ENCODE peak calls at places on chromosomes 2 and 18, in five cellular contexts. One of them, this sample, is unnamed. For H3K27me3, the result is how much of the 10 kb centered on the place peaks cover.

GRCh38 chr2:102669401-102669800 is 50.0 kb downstream of the SLC9A2 start:
- DNase-seq in endodermal cell: no peak
- DNase-seq in heart right ventricle: no peak
- DNase-seq in body of pancreas: no peak
- DNase-seq in astrocyte: no peak
- DNase-seq in this sample: no peak

GRCh38 chr18:14930076-14930475 is 182.1 kb downstream of the ANKRD30B start:
- DNase-seq in heart right ventricle: no peak
- DNase-seq in astrocyte: no peak
- DNase-seq in endodermal cell: no peak
- DNase-seq in body of pancreas: no peak
- DNase-seq in this sample: no peak

GRCh38 chr2:221994926-221995325 is 303.9 kb downstream of the PAX3 start:
- DNase-seq in body of pancreas: no peak
- DNase-seq in endodermal cell: no peak
- DNase-seq in astrocyte: no peak
- DNase-seq in heart right ventricle: no peak
- DNase-seq in this sample: no peak

GRCh38 chr2:1781291-1782080 is 37.2 kb upstream of the PXDN start:
- DNase-seq in astrocyte: peak
- DNase-seq in body of pancreas: no peak
- DNase-seq in heart right ventricle: no peak
- DNase-seq in endodermal cell: peak
- DNase-seq in this sample: no peak

GRCh38 chr2:216551234-216551633 is 52.6 kb downstream of the RPL37A start:
- DNase-seq in heart right ventricle: no peak
- DNase-seq in body of pancreas: no peak
- DNase-seq in astrocyte: peak
- DNase-seq in endodermal cell: no peak
- DNase-seq in this sample: no peak

GRCh38 chr2:1556776-1557466 is 143.7 kb downstream of the TPO start:
- DNase-seq in astrocyte: peak
- DNase-seq in endodermal cell: no peak
- DNase-seq in body of pancreas: no peak
- DNase-seq in heart right ventricle: no peak
- DNase-seq in this sample: no peak

GRCh38 chr18:46311491-46311890 is 207.3 kb downstream of the HAUS1 start:
- DNase-seq in astrocyte: no peak
- DNase-seq in body of pancreas: no peak
- DNase-seq in endodermal cell: peak
- DNase-seq in heart right ventricle: no peak
- DNase-seq in this sample: no peak

GRCh38 chr2:240643811-240644150 is 18.5 kb downstream of the GPR35 start:
- DNase-seq in endodermal cell: no peak
- DNase-seq in heart right ventricle: no peak
- DNase-seq in astrocyte: no peak
- DNase-seq in body of pancreas: no peak
- DNase-seq in this sample: no peak

GRCh38 chr2:37875332-37875976 is 49.6 kb upstream of the RMDN2 start:
- DNase-seq in endodermal cell: peak
- DNase-seq in body of pancreas: no peak
- DNase-seq in astrocyte: no peak
- DNase-seq in heart right ventricle: peak
- DNase-seq in this sample: no peak

GRCh38 chr2:23393722-23394121 is 8.7 kb downstream of the KLHL29 start:
- DNase-seq in endodermal cell: no peak
- DNase-seq in heart right ventricle: no peak
- DNase-seq in astrocyte: no peak
- DNase-seq in body of pancreas: no peak
- DNase-seq in this sample: no peak

GRCh38 chr2:20931346-20931745 is 108.4 kb upstream of the LDAH start:
- DNase-seq in astrocyte: no peak
- DNase-seq in heart right ventricle: no peak
- DNase-seq in body of pancreas: no peak
- DNase-seq in endodermal cell: no peak
- DNase-seq in this sample: no peak

GRCh38 chr2:171406044-171406443 is 27.7 kb downstream of the METTL8 start:
- DNase-seq in astrocyte: no peak
- DNase-seq in heart right ventricle: no peak
- DNase-seq in body of pancreas: no peak
- DNase-seq in endodermal cell: no peak
- DNase-seq in this sample: no peak

DNA sequence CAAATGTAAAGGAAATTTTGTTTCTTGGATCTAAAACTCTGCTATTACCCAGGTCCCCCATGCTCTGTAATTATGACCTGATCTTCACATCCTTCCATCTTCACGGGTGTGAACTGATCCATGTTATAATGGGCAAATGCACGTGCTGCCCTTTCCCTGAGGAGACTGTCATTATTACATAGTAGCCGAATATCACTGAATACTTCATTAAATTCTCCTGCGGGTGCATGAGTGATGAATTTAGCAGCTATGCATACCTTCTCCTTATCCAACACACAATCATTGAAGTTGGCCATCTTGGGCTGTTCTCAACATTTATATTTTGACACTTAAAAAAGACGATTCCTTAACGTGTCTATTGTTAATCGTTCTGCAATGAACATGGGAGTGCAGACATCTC is 153.4 kb downstream of the BAZ2B start:
- DNase-seq in heart right ventricle: no peak
- DNase-seq in astrocyte: no peak
- DNase-seq in body of pancreas: no peak
- DNase-seq in endodermal cell: no peak
- DNase-seq in this sample: no peak
- H3K27me3 ChIP-seq in heart right ventricle: under half
- H3K27me3 ChIP-seq in astrocyte: under half
- H3K27me3 ChIP-seq in body of pancreas: under half
- H3K27me3 ChIP-seq in endodermal cell: under half
- H3K27me3 ChIP-seq in this sample: under half

GRCh38 chr18:52948878-52949444 is 609.0 kb downstream of the DCC start:
- DNase-seq in body of pancreas: no peak
- DNase-seq in heart right ventricle: no peak
- DNase-seq in endodermal cell: no peak
- DNase-seq in astrocyte: no peak
- DNase-seq in this sample: no peak
- H3K27ac ChIP-seq in body of pancreas: no peak
- H3K27ac ChIP-seq in heart right ventricle: no peak
- H3K27ac ChIP-seq in endodermal cell: no peak
- H3K27ac ChIP-seq in astrocyte: no peak
- H3K27ac ChIP-seq in this sample: no peak

DNA sequence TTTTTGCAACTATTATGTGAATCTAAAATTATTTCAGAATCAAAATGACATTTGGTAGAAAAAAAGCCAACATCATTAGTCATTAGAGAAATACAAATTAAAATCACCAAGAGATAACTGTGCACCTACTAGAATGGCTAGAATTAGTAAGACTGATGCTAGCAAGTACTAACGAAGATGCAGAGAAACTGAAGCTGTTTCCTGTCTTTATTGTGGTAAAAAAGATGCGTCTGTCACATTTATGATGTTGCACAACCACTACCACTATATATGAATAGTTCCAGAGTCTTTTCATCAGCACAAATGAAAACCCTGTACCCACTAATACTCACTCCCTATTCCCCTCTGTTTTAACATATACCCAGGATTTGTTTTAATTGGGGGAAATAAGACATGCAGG is 16.7 kb upstream of the TWIST2 start:
- DNase-seq in heart right ventricle: no peak
- DNase-seq in astrocyte: no peak
- DNase-seq in body of pancreas: no peak
- DNase-seq in endodermal cell: no peak
- DNase-seq in this sample: no peak
- H3K27me3 ChIP-seq in heart right ventricle: under half
- H3K27me3 ChIP-seq in astrocyte: under half
- H3K27me3 ChIP-seq in body of pancreas: under half
- H3K27me3 ChIP-seq in endodermal cell: under half
- H3K27me3 ChIP-seq in this sample: under half

GRCh38 chr2:27072950-27073349 is 1.5 kb upstream of the OST4 start:
- DNase-seq in heart right ventricle: no peak
- DNase-seq in astrocyte: peak
- DNase-seq in endodermal cell: no peak
- DNase-seq in body of pancreas: no peak
- DNase-seq in this sample: no peak
- H3K27ac ChIP-seq in heart right ventricle: peak
- H3K27ac ChIP-seq in astrocyte: peak
- H3K27ac ChIP-seq in endodermal cell: no peak
- H3K27ac ChIP-seq in body of pancreas: no peak
- H3K27ac ChIP-seq in this sample: peak

DNA sequence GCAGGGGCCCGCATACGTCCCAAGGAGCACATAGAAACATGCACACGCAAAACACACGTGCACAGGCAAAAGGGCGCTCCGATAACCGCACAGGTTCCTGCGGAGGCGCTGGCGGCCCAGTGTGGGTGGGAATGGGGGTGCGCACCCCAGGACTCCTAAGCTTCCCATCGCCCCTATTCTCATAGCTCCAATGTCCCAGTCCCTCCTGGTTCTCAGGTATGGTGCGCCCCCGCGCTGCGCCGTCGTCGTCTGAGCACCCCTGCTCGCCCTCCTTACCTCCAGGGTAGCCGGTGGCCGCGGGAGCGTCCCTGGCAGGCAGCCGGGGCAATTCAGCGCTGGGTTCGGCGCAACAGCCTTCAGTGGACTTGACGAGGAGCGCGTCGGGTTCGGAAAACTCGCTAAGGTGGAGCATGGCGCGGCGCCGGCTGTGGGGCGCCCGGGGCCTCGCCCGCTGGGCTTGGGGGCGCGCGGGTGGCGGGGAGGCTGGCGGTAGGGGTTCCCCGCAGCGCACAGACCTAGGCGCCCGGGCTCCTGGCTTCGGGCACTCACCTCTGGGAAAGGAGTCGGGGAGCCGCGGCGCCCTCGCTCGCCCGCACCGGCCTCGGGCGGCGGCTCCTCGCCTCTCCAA is 328 bp downstream of the EGR4 start:
- DNase-seq in astrocyte: no peak
- DNase-seq in heart right ventricle: no peak
- DNase-seq in endodermal cell: peak
- DNase-seq in body of pancreas: no peak
- DNase-seq in this sample: no peak
- H3K27me3 ChIP-seq in astrocyte: half or more
- H3K27me3 ChIP-seq in heart right ventricle: under half
- H3K27me3 ChIP-seq in endodermal cell: half or more
- H3K27me3 ChIP-seq in body of pancreas: under half
- H3K27me3 ChIP-seq in this sample: under half

DNA sequence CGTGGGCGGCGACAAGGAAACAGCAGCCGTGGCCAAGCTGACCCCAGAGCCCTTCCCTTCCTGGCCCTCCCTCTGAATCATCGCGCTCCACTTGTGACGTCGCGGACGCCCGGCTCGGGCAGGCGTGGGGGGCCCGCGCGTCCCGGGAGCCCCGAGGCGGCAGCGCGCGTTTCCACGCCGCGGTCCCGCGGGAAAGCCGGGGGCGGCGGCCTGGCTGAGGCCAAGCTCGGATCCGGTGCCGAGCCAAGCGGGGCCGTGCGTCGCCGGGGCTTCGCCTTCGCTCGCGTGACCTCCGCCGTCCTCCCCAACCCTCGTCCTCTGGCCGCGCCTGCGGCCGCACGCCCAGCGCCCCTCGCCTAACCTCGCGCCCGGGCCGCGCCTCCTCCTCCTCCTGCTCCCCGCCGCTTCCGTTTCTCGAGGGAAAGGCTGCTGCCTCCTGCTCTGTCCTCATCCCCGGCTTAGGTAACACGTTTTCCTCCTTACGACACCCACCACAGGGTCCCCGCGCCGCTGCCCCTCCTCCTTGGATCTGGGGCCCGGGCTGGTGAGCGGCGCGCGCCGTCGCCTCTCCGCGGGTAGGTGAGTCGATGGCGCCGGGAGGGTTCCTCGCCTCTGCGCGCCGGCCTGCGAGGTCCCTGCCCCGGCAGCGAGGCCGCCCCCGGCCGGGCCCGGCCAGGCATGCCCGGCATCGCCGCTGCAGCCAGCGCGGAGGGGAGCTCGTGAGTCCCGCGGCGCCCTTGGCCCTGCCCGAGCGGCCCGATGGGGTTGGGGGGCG is at the start of gene INPP1:
- DNase-seq in endodermal cell: peak
- DNase-seq in astrocyte: peak
- DNase-seq in body of pancreas: peak
- DNase-seq in heart right ventricle: peak
- DNase-seq in this sample: peak
- H3K27ac ChIP-seq in endodermal cell: no peak
- H3K27ac ChIP-seq in astrocyte: peak
- H3K27ac ChIP-seq in body of pancreas: peak
- H3K27ac ChIP-seq in heart right ventricle: peak
- H3K27ac ChIP-seq in this sample: peak

GRCh38 chr18:26545335-26545734 is 3.0 kb downstream of the KCTD1 start:
- DNase-seq in heart right ventricle: no peak
- DNase-seq in astrocyte: no peak
- DNase-seq in body of pancreas: no peak
- DNase-seq in endodermal cell: no peak
- DNase-seq in this sample: no peak

GRCh38 chr18:26545737-26546136 is 2.6 kb downstream of the KCTD1 start:
- DNase-seq in endodermal cell: no peak
- DNase-seq in astrocyte: no peak
- DNase-seq in body of pancreas: no peak
- DNase-seq in heart right ventricle: no peak
- DNase-seq in this sample: no peak

GRCh38 chr18:26547302-26548143 is 830 bp downstream of the KCTD1 start:
- DNase-seq in heart right ventricle: peak
- DNase-seq in body of pancreas: peak
- DNase-seq in astrocyte: peak
- DNase-seq in endodermal cell: peak
- DNase-seq in this sample: peak

GRCh38 chr18:26546875-26547301 is 1.5 kb downstream of the KCTD1 start:
- DNase-seq in endodermal cell: peak
- DNase-seq in heart right ventricle: no peak
- DNase-seq in body of pancreas: peak
- DNase-seq in astrocyte: no peak
- DNase-seq in this sample: peak

GRCh38 chr18:26546170-26546874 is 2.0 kb downstream of the KCTD1 start:
- DNase-seq in astrocyte: peak
- DNase-seq in endodermal cell: no peak
- DNase-seq in heart right ventricle: no peak
- DNase-seq in body of pancreas: no peak
- DNase-seq in this sample: no peak
- H3K27me3 ChIP-seq in astrocyte: under half
- H3K27me3 ChIP-seq in endodermal cell: half or more
- H3K27me3 ChIP-seq in heart right ventricle: under half
- H3K27me3 ChIP-seq in body of pancreas: under half
- H3K27me3 ChIP-seq in this sample: under half

GRCh38 chr2:67886423-67886822 is 176.4 kb downstream of the C1D start:
- DNase-seq in astrocyte: no peak
- DNase-seq in endodermal cell: no peak
- DNase-seq in body of pancreas: no peak
- DNase-seq in heart right ventricle: no peak
- DNase-seq in this sample: no peak

GRCh38 chr2:67878743-67879142 is 184.1 kb downstream of the C1D start:
- DNase-seq in astrocyte: no peak
- DNase-seq in heart right ventricle: no peak
- DNase-seq in endodermal cell: no peak
- DNase-seq in body of pancreas: no peak
- DNase-seq in this sample: no peak

GRCh38 chr2:67879586-67880290 is 183.1 kb downstream of the C1D start:
- DNase-seq in heart right ventricle: no peak
- DNase-seq in body of pancreas: no peak
- DNase-seq in endodermal cell: no peak
- DNase-seq in astrocyte: peak
- DNase-seq in this sample: no peak

GRCh38 chr2:67880291-67880761 is 182.5 kb downstream of the C1D start:
- DNase-seq in body of pancreas: peak
- DNase-seq in endodermal cell: peak
- DNase-seq in heart right ventricle: no peak
- DNase-seq in astrocyte: peak
- DNase-seq in this sample: peak

GRCh38 chr2:67883316-67884080 is 179.3 kb downstream of the C1D start:
- DNase-seq in heart right ventricle: no peak
- DNase-seq in astrocyte: no peak
- DNase-seq in endodermal cell: no peak
- DNase-seq in body of pancreas: no peak
- DNase-seq in this sample: no peak
- H3K27ac ChIP-seq in heart right ventricle: no peak
- H3K27ac ChIP-seq in astrocyte: no peak
- H3K27ac ChIP-seq in endodermal cell: no peak
- H3K27ac ChIP-seq in body of pancreas: no peak
- H3K27ac ChIP-seq in this sample: no peak